ENCODE peak calls at places on chromosomes 16 and 17, in eight cellular contexts. E is bronchial epithelial cell; U is CD8-positive, alpha-beta memory T cell; K is CD4-positive, alpha-beta memory T cell; B is mucosa of descending colon; O is lung; C is psoas muscle; S is uterus. Q is an unnamed sample.

GRCh38 chr17:29682054-29682453 is 59.3 kb upstream of the CORO6 start:
- DNase-seq in E (no peak), U (no peak), B (no peak), C (no peak), S (no peak), O (no peak), K (no peak), Q (no peak)

GRCh38 chr16:86996081-86996480 is 321.1 kb downstream of the C16orf95 start:
- DNase-seq in E (no peak), B (no peak), U (no peak), S (no peak), O (no peak), K (no peak), C (no peak), Q (no peak)

GRCh38 chr17:57995076-57995956 is 7.3 kb upstream of the VEZF1 start:
- DNase-seq in B (no peak), K (peak; percentile 56), O (peak; percentile 58), E (peak; percentile 59), S (peak; percentile 61), U (peak; percentile 12), C (peak; percentile 61), Q (peak; percentile 67)

GRCh38 chr16:62720651-62721050 is 684.4 kb upstream of the CDH8 start:
- DNase-seq in O (no peak), C (no peak), S (no peak), E (no peak), B (no peak), U (no peak), K (no peak), Q (no peak)

GRCh38 chr17:39939588-39940419 is 12.3 kb downstream of the LRRC3C start:
- DNase-seq in B (no peak), K (peak; percentile 44), S (peak; percentile 46), O (no peak), U (no peak), C (no peak), E (peak; percentile 75), Q (peak; percentile 87)

GRCh38 chr17:59357929-59358328 is 26.5 kb downstream of the YPEL2 start:
- DNase-seq in O (no peak), S (no peak), K (no peak), E (peak; percentile 89), U (no peak), C (no peak), B (no peak), Q (peak; percentile 86)

GRCh38 chr17:68384941-68385340 is 72.4 kb downstream of the WIPI1 start:
- DNase-seq in U (no peak), B (no peak), O (no peak), C (no peak), K (no peak), S (no peak), E (no peak), Q (no peak)

GRCh38 chr16:81524382-81524781 is 79.8 kb downstream of the CMIP start:
- DNase-seq in C (no peak), K (peak; percentile 63), E (no peak), S (no peak), U (peak; percentile 71), B (peak; percentile 49), O (no peak), Q (no peak)

GRCh38 chr17:67517335-67517734 is 140.3 kb downstream of the PITPNC1 start:
- DNase-seq in B (no peak), S (no peak), K (no peak), E (no peak), C (no peak), U (no peak), O (no peak), Q (no peak)

GRCh38 chr17:6452471-6453266 is 8.4 kb downstream of the PIMREG start:
- DNase-seq in B (no peak), U (no peak), O (no peak), E (no peak), K (no peak), S (no peak), C (no peak), Q (no peak)

GRCh38 chr16:86074651-86075487 is 175.9 kb downstream of the IRF8 start:
- DNase-seq in K (no peak), U (no peak), E (no peak), O (no peak), B (no peak), S (no peak), C (no peak), Q (no peak)

GRCh38 chr17:17393976-17394375 is 82.8 kb upstream of the MED9 start:
- DNase-seq in K (no peak), E (no peak), U (no peak), C (no peak), S (no peak), O (no peak), B (no peak), Q (no peak)

GRCh38 chr16:4976611-4977145 is 18.5 kb downstream of the SEC14L5 start:
- DNase-seq in B (peak; percentile 65), U (no peak), O (no peak), K (no peak), C (peak; percentile 49), S (no peak), E (no peak), Q (no peak)

GRCh38 chr17:61877837-61878236 is 14.5 kb upstream of the BRIP1 start:
- DNase-seq in B (no peak), K (no peak), C (no peak), U (no peak), O (no peak), S (no peak), E (no peak), Q (no peak)

GRCh38 chr16:89860747-89861304 is 12.6 kb upstream of the TCF25 start:
- DNase-seq in C (peak; percentile 57), S (peak; percentile 58), E (no peak), B (peak; percentile 80), O (peak; percentile 66), K (peak; percentile 73), U (peak; percentile 69), Q (peak; percentile 42)

GRCh38 chr17:71208111-71208704 is 912.6 kb upstream of the SOX9 start:
- DNase-seq in K (no peak), C (no peak), O (no peak), E (peak; percentile 100), S (no peak), U (no peak), B (no peak), Q (no peak)

GRCh38 chr16:84952335-84953050 is 58.8 kb downstream of the ZDHHC7 start:
- DNase-seq in B (no peak), S (peak; percentile 88), C (peak; percentile 66), K (peak; percentile 69), O (peak; percentile 84), E (peak; percentile 71), U (peak; percentile 46), Q (peak; percentile 86)

GRCh38 chr17:39527220-39527813 is 66.0 kb downstream of the CDK12 start:
- DNase-seq in O (no peak), C (no peak), U (no peak), S (no peak), E (peak; percentile 38), K (no peak), B (no peak), Q (peak; percentile 9)

GRCh38 chr16:1077877-1078578 is 5.5 kb downstream of the SSTR5 start:
- DNase-seq in O (no peak), B (no peak), K (no peak), U (no peak), E (no peak), C (no peak), S (no peak), Q (no peak)
- H3K4me3 ChIP-seq in O (no peak overlapping the region), B (no peak overlapping the region), K (no peak overlapping the region), U (no peak overlapping the region), E (no peak overlapping the region), C (no peak overlapping the region), S (no peak overlapping the region), Q (no peak overlapping the region)

GRCh38 chr17:45086346-45086745 is 25.2 kb downstream of the NMT1 start:
- DNase-seq in U (no peak), S (no peak), C (no peak), E (no peak), K (no peak), O (no peak), B (no peak), Q (no peak)
- H3K36me3 ChIP-seq in U (peaks cover 61% of the 10 kb centered on the region), S (no peaks in the 10 kb centered on the region), C (peaks cover 99% of the 10 kb centered on the region), E (peaks cover 24% of the 10 kb centered on the region), K (peaks cover 73% of the 10 kb centered on the region), O (peaks cover 42% of the 10 kb centered on the region), B (peaks cover 9% of the 10 kb centered on the region), Q (peaks cover 64% of the 10 kb centered on the region)

DNA sequence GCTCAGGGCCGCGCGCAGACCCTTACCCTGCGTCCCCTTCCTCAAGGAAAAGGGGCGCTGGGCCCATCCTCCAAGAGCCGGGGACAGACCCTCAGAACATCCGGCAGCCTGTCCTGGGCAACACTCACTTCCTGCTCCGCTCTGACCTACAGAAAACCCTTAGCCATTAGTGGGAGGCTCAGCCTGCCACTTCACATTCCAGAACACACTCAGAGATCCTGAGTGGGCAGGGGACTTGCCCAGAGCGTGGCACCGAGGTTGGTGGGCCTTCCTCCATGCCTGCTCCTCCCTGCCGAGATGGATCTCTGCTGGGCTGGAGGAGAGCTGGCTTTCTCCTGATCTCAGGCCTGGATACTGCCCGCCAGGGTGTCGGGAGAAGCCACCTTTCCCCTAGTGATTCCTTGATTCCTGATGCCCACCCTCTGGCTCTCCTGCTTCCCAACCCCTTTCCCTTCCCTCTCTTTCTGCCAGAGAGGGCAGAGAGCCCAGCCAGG is 1.5 kb downstream of the SCARF1 start:
- DNase-seq in E (no peak), C (no peak), O (peak; percentile 72), U (no peak), S (no peak), K (no peak), B (no peak), Q (no peak)
- H3K4me3 ChIP-seq in E (peak overlapping the region; percentile 35), C (peak overlapping the region; percentile 61), O (peak overlapping the region; percentile 29), U (peak overlapping the region; percentile 45), S (peak overlapping the region; percentile 0), K (peak overlapping the region; percentile 58), B (no peak overlapping the region), Q (peak overlapping the region; percentile 35)

GRCh38 chr17:55418369-55419268 is 3.0 kb downstream of the MMD start:
- DNase-seq in B (no peak), C (no peak), U (no peak), K (no peak), E (no peak), O (no peak), S (no peak), Q (no peak)

GRCh38 chr17:55416000-55416399 is 5.6 kb downstream of the MMD start:
- DNase-seq in E (no peak), S (no peak), B (no peak), O (no peak), U (no peak), K (no peak), C (no peak), Q (no peak)

GRCh38 chr17:55417411-55418268 is 4.0 kb downstream of the MMD start:
- DNase-seq in K (no peak), U (no peak), C (no peak), B (no peak), S (no peak), E (no peak), O (no peak), Q (no peak)

GRCh38 chr17:55414983-55415382 is 6.7 kb downstream of the MMD start:
- DNase-seq in K (no peak), B (no peak), O (no peak), U (no peak), C (no peak), E (no peak), S (no peak), Q (no peak)

GRCh38 chr17:55416470-55417052 is 5.1 kb downstream of the MMD start:
- DNase-seq in C (no peak), U (no peak), O (no peak), B (no peak), K (no peak), S (no peak), E (peak; percentile 39), Q (no peak)
- H3K36me3 ChIP-seq in C (peaks cover 20% of the 10 kb centered on the region), U (no peaks in the 10 kb centered on the region), O (peaks cover 4% of the 10 kb centered on the region), B (no peaks in the 10 kb centered on the region), K (peaks cover 11% of the 10 kb centered on the region), S (no peaks in the 10 kb centered on the region), E (peaks cover 2% of the 10 kb centered on the region), Q (no peaks in the 10 kb centered on the region)

Q was measured in brain microvascular endothelial cell.